ENCODE peak calls at places on chromosome 1, in six cellular contexts. N is SK-N-SH, E is H1, P is OCI-LY7, B is astrocyte, S is endothelial cell of umbilical vein. Q is an unnamed sample.

GRCh38 chr1:65146908-65147423 is 1.0 kb upstream of the AK4 start:
- DNase-seq in N (no peak), E (no peak), P (no peak), B (peak; percentile 20), S (no peak), Q (no peak)

GRCh38 chr1:94753171-94753972 is 66.8 kb upstream of the SLC44A3 start:
- DNase-seq in N (no peak), E (no peak), P (no peak), B (no peak), S (no peak), Q (peak; percentile 36)

GRCh38 chr1:28915036-28915895 is 897 bp downstream of the EPB41 start:
- DNase-seq in N (peak; percentile 44), E (peak; percentile 67), P (peak; percentile 63), B (peak; percentile 34), S (peak; percentile 59), Q (peak; percentile 54)

GRCh38 chr1:36966242-36966641 is 68.1 kb downstream of the GRIK3 start:
- DNase-seq in N (no peak), E (peak; percentile 83), P (no peak), B (no peak), S (peak; percentile 7), Q (no peak)

GRCh38 chr1:57269621-57270235 is 154.1 kb downstream of the DAB1 start:
- DNase-seq in N (no peak), E (no peak), P (no peak), B (no peak), S (no peak), Q (no peak)

GRCh38 chr1:162094271-162094670 is 24.8 kb downstream of the NOS1AP start:
- DNase-seq in N (no peak), E (no peak), P (no peak), B (peak; percentile 35), S (no peak), Q (peak; percentile 49)

GRCh38 chr1:220796530-220796929 is 9.8 kb downstream of the MTARC1 start:
- DNase-seq in N (no peak), E (no peak), P (no peak), B (no peak), S (no peak), Q (no peak)

GRCh38 chr1:99858285-99858684 is 8.1 kb downstream of the AGL start:
- DNase-seq in N (no peak), E (no peak), P (no peak), B (no peak), S (no peak), Q (no peak)

GRCh38 chr1:40712405-40712944 is 21.0 kb downstream of the NFYC start:
- DNase-seq in N (no peak), E (no peak), P (no peak), B (no peak), S (no peak), Q (no peak)

GRCh38 chr1:12475158-12475934 is 142.7 kb downstream of the DHRS3 start:
- DNase-seq in N (no peak), E (no peak), P (no peak), B (peak; percentile 90), S (no peak), Q (peak; percentile 88)

GRCh38 chr1:91609571-91609970 is 108.9 kb downstream of the CDC7 start:
- DNase-seq in N (no peak), E (no peak), P (no peak), B (peak; percentile 69), S (no peak), Q (peak; percentile 78)

GRCh38 chr1:203465943-203466342 is 9.7 kb upstream of the PRELP start:
- DNase-seq in N (no peak), E (no peak), P (no peak), B (no peak), S (no peak), Q (peak; percentile 33)

GRCh38 chr1:12173631-12174121 is 6.9 kb downstream of the TNFRSF1B start:
- DNase-seq in N (no peak), E (no peak), P (no peak), B (no peak), S (no peak), Q (no peak)

GRCh38 chr1:116203192-116203723 is 92.1 kb downstream of the MAB21L3 start:
- DNase-seq in N (no peak), E (no peak), P (no peak), B (peak; percentile 1), S (no peak), Q (peak; percentile 17)

GRCh38 chr1:59761440-59761839 is 53.3 kb upstream of the HOOK1 start:
- DNase-seq in N (no peak), E (no peak), P (no peak), B (no peak), S (no peak), Q (no peak)

GRCh38 chr1:92826792-92827191 is 5.0 kb upstream of the RPL5 start:
- DNase-seq in N (no peak), E (no peak), P (no peak), B (no peak), S (no peak), Q (no peak)

GRCh38 chr1:15212216-15212988 is 34.6 kb upstream of the FHAD1 start:
- DNase-seq in N (peak; percentile 46), E (no peak), P (no peak), B (no peak), S (no peak), Q (no peak)

GRCh38 chr1:94481473-94481933 is 60.1 kb downstream of the F3 start:
- DNase-seq in N (peak; percentile 57), E (peak; percentile 50), P (peak; percentile 67), B (peak; percentile 41), S (peak; percentile 67), Q (peak; percentile 64)

GRCh38 chr1:114116086-114116485 is 37.6 kb downstream of the SYT6 start:
- DNase-seq in N (no peak), E (no peak), P (no peak), B (no peak), S (no peak), Q (no peak)

GRCh38 chr1:114112775-114113174 is 40.9 kb downstream of the SYT6 start:
- DNase-seq in N (no peak), E (no peak), P (no peak), B (no peak), S (no peak), Q (no peak)

GRCh38 chr1:114114751-114115104 is 38.9 kb downstream of the SYT6 start:
- DNase-seq in N (no peak), E (no peak), P (no peak), B (no peak), S (no peak), Q (no peak)

GRCh38 chr1:114111731-114112661 is 41.7 kb downstream of the SYT6 start:
- DNase-seq in N (no peak), E (no peak), P (no peak), B (no peak), S (no peak), Q (no peak)

DNA sequence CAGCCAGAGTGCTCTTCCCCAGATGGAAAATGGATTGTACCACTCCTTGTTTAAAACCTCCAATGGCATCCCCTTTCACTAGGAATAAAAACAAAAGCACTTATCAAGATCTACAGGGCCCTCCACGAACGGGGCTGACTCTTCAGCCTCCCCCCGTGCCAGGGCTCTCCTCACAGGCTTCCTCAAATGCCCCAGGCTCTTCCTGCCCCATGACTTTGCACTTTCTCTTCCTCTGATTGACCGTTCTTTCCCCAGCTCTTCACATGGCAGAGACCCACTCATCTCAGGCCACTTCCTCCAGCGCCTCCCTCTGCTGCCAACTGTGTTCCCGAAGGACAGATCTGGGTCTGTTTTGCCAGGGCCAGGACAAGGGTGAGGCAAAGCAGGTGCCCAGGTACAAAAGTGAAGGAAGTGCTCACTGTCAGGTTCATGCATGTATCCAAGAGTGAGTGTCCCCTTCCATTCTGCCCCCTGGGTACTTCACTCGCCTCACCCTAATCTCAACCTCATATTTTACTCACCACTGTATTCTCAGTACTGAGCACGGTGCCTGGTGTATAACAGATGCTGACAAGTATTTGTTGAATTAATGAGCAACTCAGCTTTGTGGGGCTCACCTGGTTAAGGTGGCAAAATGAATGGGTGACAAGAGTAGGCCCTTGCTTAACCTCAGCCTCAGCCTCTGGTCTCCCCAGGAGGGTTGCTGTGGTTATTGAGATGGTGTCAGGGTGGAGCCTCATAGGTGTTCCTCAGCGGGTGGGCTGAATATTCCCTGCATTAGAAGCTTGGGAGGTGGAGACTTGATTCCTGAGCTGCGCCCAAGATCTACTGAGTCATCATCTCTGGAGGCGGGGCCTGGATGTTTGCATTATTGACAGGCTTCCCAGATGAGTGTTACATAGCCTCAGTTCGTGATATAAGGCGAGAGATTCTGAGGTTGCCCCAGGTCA is 39.6 kb downstream of the SYT6 start:
- DNase-seq in N (no peak), E (no peak), P (no peak), B (peak; percentile 27), S (no peak), Q (no peak)
- TF ChIP-seq CTCF in N (no peak), E (no peak), P (no peak), B (no peak), S (no peak), Q (no peak)

GRCh38 chr1:181936768-181937581 is 124.5 kb downstream of the ZNF648 start:
- DNase-seq in N (peak; percentile 47), E (peak; percentile 84), P (peak; percentile 70), B (no peak), S (no peak), Q (no peak)
- H3K4me2 ChIP-seq in N (no peak overlapping the region), E (peak overlapping the region; percentile 49), P (peak overlapping the region; percentile 56), B (no peak overlapping the region), S (no peak overlapping the region), Q (no peak overlapping the region)

GRCh38 chr1:186059311-186059710 is 315.7 kb downstream of the TPR start:
- DNase-seq in N (no peak), E (no peak), P (no peak), B (peak; percentile 16), S (no peak), Q (peak; percentile 16)

GRCh38 chr1:186059752-186060151 is 315.3 kb downstream of the TPR start:
- DNase-seq in N (no peak), E (no peak), P (no peak), B (peak; percentile 8), S (no peak), Q (no peak)

GRCh38 chr1:186055846-186056245 is 319.2 kb downstream of the TPR start:
- DNase-seq in N (no peak), E (no peak), P (no peak), B (no peak), S (no peak), Q (peak; percentile 20)

GRCh38 chr1:186054932-186055331 is 320.1 kb downstream of the TPR start:
- DNase-seq in N (no peak), E (no peak), P (no peak), B (no peak), S (no peak), Q (no peak)

GRCh38 chr1:186057086-186057485 is 318.0 kb downstream of the TPR start:
- DNase-seq in N (no peak), E (no peak), P (no peak), B (no peak), S (no peak), Q (no peak)
- TF ChIP-seq CTCF in N (no peak), E (no peak), P (no peak), B (no peak), S (no peak), Q (no peak)

GRCh38 chr1:7705048-7705907 is 65.8 kb upstream of the VAMP3 start:
- DNase-seq in N (peak; percentile 69), E (peak; percentile 67), P (no peak), B (no peak), S (no peak), Q (no peak)

GRCh38 chr1:7710859-7711258 is 60.2 kb upstream of the VAMP3 start:
- DNase-seq in N (no peak), E (no peak), P (no peak), B (no peak), S (no peak), Q (no peak)

GRCh38 chr1:7704214-7705047 is 66.7 kb upstream of the VAMP3 start:
- DNase-seq in N (peak; percentile 100), E (peak; percentile 97), P (no peak), B (peak; percentile 70), S (peak; percentile 89), Q (peak; percentile 78)

GRCh38 chr1:7705908-7706216 is 65.2 kb upstream of the VAMP3 start:
- DNase-seq in N (no peak), E (no peak), P (no peak), B (no peak), S (no peak), Q (no peak)

GRCh38 chr1:7707527-7707926 is 63.6 kb upstream of the VAMP3 start:
- DNase-seq in N (no peak), E (no peak), P (no peak), B (peak; percentile 47), S (no peak), Q (peak; percentile 51)
- H3K4me2 ChIP-seq in N (no peak overlapping the region), E (no peak overlapping the region), P (no peak overlapping the region), B (no peak overlapping the region), S (no peak overlapping the region), Q (no peak overlapping the region)

Q was measured in fibroblast of lung.